ENCODE peak calls at places on chromosomes 12 and 14, in five cellular contexts. One of them, this sample, is unnamed.

GRCh38 chr12:93784339-93785086 is 107.3 kb downstream of the CRADD start:
- DNase-seq in lung: no peak
- DNase-seq in CD8-positive, alpha-beta T cell: no peak
- DNase-seq in AG04450: no peak
- DNase-seq in heart left ventricle: peak
- DNase-seq in this sample: peak

GRCh38 chr14:38481939-38482678 is 226.2 kb upstream of the CLEC14A start:
- DNase-seq in heart left ventricle: no peak
- DNase-seq in lung: peak
- DNase-seq in AG04450: no peak
- DNase-seq in CD8-positive, alpha-beta T cell: no peak
- DNase-seq in this sample: peak

GRCh38 chr12:108649668-108650067 is 16.0 kb upstream of the SELPLG start:
- DNase-seq in CD8-positive, alpha-beta T cell: no peak
- DNase-seq in lung: no peak
- DNase-seq in AG04450: peak
- DNase-seq in heart left ventricle: no peak
- DNase-seq in this sample: peak

GRCh38 chr14:105700622-105701288 is 174.4 kb downstream of the TMEM121 start:
- DNase-seq in CD8-positive, alpha-beta T cell: peak
- DNase-seq in heart left ventricle: no peak
- DNase-seq in lung: no peak
- DNase-seq in AG04450: no peak
- DNase-seq in this sample: no peak

GRCh38 chr12:118493962-118494361 is 117.6 kb downstream of the SUDS3 start:
- DNase-seq in heart left ventricle: no peak
- DNase-seq in AG04450: no peak
- DNase-seq in CD8-positive, alpha-beta T cell: no peak
- DNase-seq in lung: no peak
- DNase-seq in this sample: no peak

GRCh38 chr12:106251636-106252035 is 3.8 kb upstream of the CKAP4 start:
- DNase-seq in CD8-positive, alpha-beta T cell: no peak
- DNase-seq in heart left ventricle: no peak
- DNase-seq in AG04450: no peak
- DNase-seq in lung: no peak
- DNase-seq in this sample: peak

GRCh38 chr12:38907171-38907923 is 2.0 kb upstream of the CPNE8 start:
- DNase-seq in CD8-positive, alpha-beta T cell: no peak
- DNase-seq in AG04450: no peak
- DNase-seq in heart left ventricle: no peak
- DNase-seq in lung: no peak
- DNase-seq in this sample: no peak

GRCh38 chr14:98227000-98227726 is 1044.8 kb downstream of the BCL11B start:
- DNase-seq in heart left ventricle: no peak
- DNase-seq in lung: no peak
- DNase-seq in CD8-positive, alpha-beta T cell: no peak
- DNase-seq in AG04450: no peak
- DNase-seq in this sample: no peak

GRCh38 chr12:28507055-28507454 is 316.8 kb downstream of the CCDC91 start:
- DNase-seq in CD8-positive, alpha-beta T cell: no peak
- DNase-seq in heart left ventricle: no peak
- DNase-seq in lung: no peak
- DNase-seq in AG04450: peak
- DNase-seq in this sample: peak

DNA sequence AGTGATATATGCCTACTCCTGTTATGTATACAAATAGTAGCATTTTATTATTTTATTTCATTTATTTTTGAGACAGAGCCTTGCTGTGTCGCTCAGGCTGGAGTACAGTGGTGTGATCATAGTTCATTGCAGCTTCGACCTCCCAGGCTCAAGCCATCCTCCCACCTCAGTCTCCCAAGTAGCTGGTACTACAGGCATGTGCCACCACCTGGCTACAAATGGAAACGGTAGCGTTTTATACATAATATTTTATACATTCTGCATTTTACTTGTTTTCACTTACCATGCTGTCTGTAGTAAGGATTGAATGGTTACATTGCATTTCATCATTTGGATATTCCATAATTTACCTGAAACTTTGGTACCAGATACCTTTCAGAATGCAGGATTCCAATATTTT is 14.1 kb downstream of the C1R start:
- DNase-seq in AG04450: no peak
- DNase-seq in heart left ventricle: no peak
- DNase-seq in CD8-positive, alpha-beta T cell: no peak
- DNase-seq in lung: no peak
- DNase-seq in this sample: no peak
- TF ChIP-seq CTCF in AG04450: no peak
- TF ChIP-seq CTCF in heart left ventricle: no peak
- TF ChIP-seq CTCF in CD8-positive, alpha-beta T cell: no peak
- TF ChIP-seq CTCF in lung: no peak
- TF ChIP-seq CTCF in this sample: no peak

GRCh38 chr12:2053675-2054070 is 886 bp downstream of the CACNA1C start:
- DNase-seq in CD8-positive, alpha-beta T cell: no peak
- DNase-seq in AG04450: no peak
- DNase-seq in heart left ventricle: peak
- DNase-seq in lung: no peak
- DNase-seq in this sample: no peak
- H3K4me3 ChIP-seq in CD8-positive, alpha-beta T cell: no peak
- H3K4me3 ChIP-seq in AG04450: peak
- H3K4me3 ChIP-seq in heart left ventricle: peak
- H3K4me3 ChIP-seq in lung: peak
- H3K4me3 ChIP-seq in this sample: no peak

DNA sequence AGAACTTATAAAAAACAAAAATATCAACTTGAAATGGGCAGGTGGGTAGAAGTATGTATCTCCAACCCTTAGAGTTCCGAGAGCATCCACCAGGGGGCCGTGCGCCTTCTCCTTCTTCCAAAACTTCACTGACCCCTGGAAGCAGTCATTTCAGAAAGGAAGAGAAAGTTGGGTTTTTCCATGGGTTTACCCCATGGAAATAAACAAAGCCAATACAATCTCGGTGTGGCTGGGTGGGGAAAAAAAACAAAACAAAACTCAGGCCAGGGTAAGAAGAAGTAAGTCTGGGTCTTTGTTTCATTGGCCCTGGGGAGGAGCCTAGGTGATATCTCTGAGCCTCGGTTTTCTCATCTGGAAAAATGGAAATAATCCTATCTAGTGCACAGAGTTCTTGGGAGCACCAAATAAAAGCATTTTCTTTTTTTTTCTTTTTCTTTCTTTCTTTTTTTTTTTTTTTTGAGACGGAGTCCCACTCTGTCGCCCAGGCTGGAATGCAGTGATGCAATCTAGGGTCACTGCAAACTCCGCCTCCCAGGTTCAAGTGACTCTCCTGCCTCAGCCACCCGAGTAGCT is 33.6 kb upstream of the HNF1A start:
- DNase-seq in heart left ventricle: peak
- DNase-seq in AG04450: peak
- DNase-seq in lung: peak
- DNase-seq in CD8-positive, alpha-beta T cell: peak
- DNase-seq in this sample: peak
- TF ChIP-seq CTCF in heart left ventricle: peak
- TF ChIP-seq CTCF in AG04450: peak
- TF ChIP-seq CTCF in lung: peak
- TF ChIP-seq CTCF in CD8-positive, alpha-beta T cell: peak
- TF ChIP-seq CTCF in this sample: peak

GRCh38 chr14:51990488-51990887 is 1.1 kb downstream of the RTRAF start:
- DNase-seq in AG04450: no peak
- DNase-seq in lung: no peak
- DNase-seq in CD8-positive, alpha-beta T cell: no peak
- DNase-seq in heart left ventricle: no peak
- DNase-seq in this sample: no peak
- H3K4me3 ChIP-seq in AG04450: peak
- H3K4me3 ChIP-seq in lung: no peak
- H3K4me3 ChIP-seq in CD8-positive, alpha-beta T cell: peak
- H3K4me3 ChIP-seq in heart left ventricle: peak
- H3K4me3 ChIP-seq in this sample: peak

DNA sequence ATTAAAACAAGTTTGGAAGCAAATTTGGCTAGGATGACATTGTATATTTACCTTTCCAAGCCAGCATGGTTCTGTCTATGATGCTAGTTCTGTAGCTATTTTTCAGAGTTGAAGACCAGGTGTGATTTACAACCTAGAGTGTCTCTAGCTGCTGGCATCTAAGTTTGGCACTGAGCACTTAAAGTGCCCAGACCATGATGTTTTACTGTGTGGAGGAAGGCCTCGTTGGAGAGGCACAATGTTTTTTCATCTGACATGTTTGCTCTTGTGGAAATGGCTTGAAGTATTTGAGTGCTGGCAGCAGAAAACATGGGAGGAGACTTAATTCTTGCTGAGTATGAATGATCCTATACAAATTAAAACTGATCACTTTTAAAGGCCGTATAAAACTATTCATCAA is 13.0 kb upstream of the C12orf71 start:
- DNase-seq in heart left ventricle: no peak
- DNase-seq in AG04450: no peak
- DNase-seq in CD8-positive, alpha-beta T cell: no peak
- DNase-seq in lung: no peak
- DNase-seq in this sample: no peak
- TF ChIP-seq CTCF in heart left ventricle: no peak
- TF ChIP-seq CTCF in AG04450: no peak
- TF ChIP-seq CTCF in CD8-positive, alpha-beta T cell: no peak
- TF ChIP-seq CTCF in lung: no peak
- TF ChIP-seq CTCF in this sample: no peak

DNA sequence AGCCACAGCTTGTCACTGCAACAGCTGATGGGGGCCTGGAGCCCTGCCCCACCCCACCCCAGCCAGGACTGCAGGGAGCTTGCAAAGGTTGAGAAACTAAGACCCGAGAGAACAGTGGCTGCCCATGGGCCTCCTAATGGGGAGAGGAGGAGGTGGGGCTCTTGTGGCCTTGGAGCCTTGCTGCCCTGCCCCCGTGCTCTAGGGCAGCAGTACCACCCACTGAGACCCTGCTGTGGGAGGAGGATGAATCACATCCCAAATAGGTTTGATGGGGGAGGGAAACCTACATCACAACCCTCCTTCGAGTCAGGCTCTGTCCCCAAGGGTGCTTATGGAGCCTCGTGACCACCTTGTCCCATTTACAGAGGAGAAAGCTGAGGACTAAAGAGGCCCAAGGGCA is 15.9 kb downstream of the HHIPL1 start:
- DNase-seq in AG04450: no peak
- DNase-seq in lung: no peak
- DNase-seq in heart left ventricle: no peak
- DNase-seq in CD8-positive, alpha-beta T cell: no peak
- DNase-seq in this sample: no peak
- H3K4me3 ChIP-seq in AG04450: no peak
- H3K4me3 ChIP-seq in lung: no peak
- H3K4me3 ChIP-seq in heart left ventricle: no peak
- H3K4me3 ChIP-seq in CD8-positive, alpha-beta T cell: no peak
- H3K4me3 ChIP-seq in this sample: no peak

DNA sequence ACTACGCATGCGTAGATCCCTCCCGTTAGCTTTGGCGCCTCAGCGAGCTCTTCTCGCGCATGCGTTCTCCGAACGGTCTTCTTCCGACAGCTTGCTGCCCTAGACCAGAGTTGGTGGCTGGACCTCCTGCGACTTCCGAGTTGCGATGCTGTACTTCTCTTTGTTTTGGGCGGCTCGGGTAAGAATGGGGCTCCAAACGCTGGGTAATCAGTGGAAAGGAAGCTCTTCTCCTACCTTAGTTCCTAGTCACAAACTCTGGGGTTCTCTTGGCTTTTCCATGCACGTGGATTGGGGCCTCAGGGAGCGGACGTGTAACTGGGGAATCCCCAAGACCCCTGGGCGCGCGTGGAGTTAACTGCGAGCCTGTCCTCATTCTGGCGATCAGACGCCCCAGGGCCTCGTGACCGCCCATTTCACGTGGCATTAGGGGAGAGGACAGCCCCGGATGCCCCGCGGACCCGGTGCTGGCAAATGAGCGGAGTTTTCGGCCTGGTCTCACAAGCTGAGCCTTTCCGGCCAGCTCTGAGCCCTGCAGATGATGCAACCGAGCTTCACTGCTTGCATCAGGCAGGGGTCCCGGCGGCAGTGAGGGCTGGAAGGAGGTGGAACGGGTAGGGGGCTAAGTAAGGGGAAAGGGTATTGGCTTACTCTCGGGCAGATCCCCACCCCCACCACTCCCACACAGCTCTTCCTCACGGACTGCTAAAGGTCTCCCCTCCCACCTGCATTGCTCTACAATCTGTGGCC is at the start of gene SHMT2:
- DNase-seq in heart left ventricle: peak
- DNase-seq in lung: peak
- DNase-seq in AG04450: peak
- DNase-seq in CD8-positive, alpha-beta T cell: peak
- DNase-seq in this sample: peak
- TF ChIP-seq CTCF in heart left ventricle: no peak
- TF ChIP-seq CTCF in lung: no peak
- TF ChIP-seq CTCF in AG04450: no peak
- TF ChIP-seq CTCF in CD8-positive, alpha-beta T cell: no peak
- TF ChIP-seq CTCF in this sample: no peak

This sample was measured in fibroblast of pulmonary artery.